ENCODE peak calls at places on chromosomes 1 and 21, in eight cellular contexts. D is aorta; B is CD8-positive, alpha-beta memory T cell; I is heart right ventricle; S is left ventricle myocardium inferior; E is neural progenitor cell; Z is adrenal gland; H is left lung. N is an unnamed sample. For H3K4me1, the result is how much of the 10 kb centered on the place peaks cover.

GRCh38 chr1:162676767-162677166 is 44.5 kb downstream of the DDR2 start:
- DNase-seq in D (no peak), B (no peak), I (no peak), S (no peak), E (no peak), Z (no peak), H (no peak), N (no peak)

GRCh38 chr1:15848143-15848928 is 829 bp downstream of the SPEN start:
- DNase-seq in D (peak), B (peak), I (peak), S (peak), E (peak), Z (peak), H (peak), N (peak)

GRCh38 chr1:217327901-217328300 is 303.0 kb downstream of the GPATCH2 start:
- DNase-seq in D (no peak), B (no peak), I (no peak), S (no peak), E (no peak), Z (no peak), H (no peak), N (no peak)

GRCh38 chr1:234666206-234666605 is 56.2 kb upstream of the IRF2BP2 start:
- DNase-seq in D (no peak), B (no peak), I (no peak), S (no peak), E (no peak), Z (peak), H (no peak), N (no peak)

GRCh38 chr1:80218112-80218511 is 1211.6 kb upstream of the ADGRL4 start:
- DNase-seq in D (no peak), B (no peak), I (no peak), S (no peak), E (peak), Z (no peak), H (no peak), N (no peak)

GRCh38 chr21:29254550-29254949 is 44.2 kb upstream of the BACH1 start:
- DNase-seq in D (no peak), B (no peak), I (no peak), S (no peak), E (no peak), Z (no peak), H (no peak), N (no peak)

GRCh38 chr1:62370594-62370993 is 51.4 kb upstream of the KANK4 start:
- DNase-seq in D (no peak), B (no peak), I (no peak), S (no peak), E (no peak), Z (no peak), H (no peak), N (no peak)

GRCh38 chr1:159859757-159860156 is 2.7 kb downstream of the VSIG8 start:
- DNase-seq in D (no peak), B (no peak), I (no peak), S (no peak), E (no peak), Z (no peak), H (no peak), N (no peak)

GRCh38 chr1:25450894-25451293 is 20.2 kb downstream of the MACO1 start:
- DNase-seq in D (no peak), B (no peak), I (no peak), S (no peak), E (no peak), Z (no peak), H (no peak), N (no peak)

GRCh38 chr1:50163674-50164073 is 55.0 kb downstream of the ELAVL4 start:
- DNase-seq in D (no peak), B (no peak), I (no peak), S (no peak), E (no peak), Z (no peak), H (no peak), N (no peak)

GRCh38 chr21:36117276-36117675 is 17.6 kb upstream of the CBR3 start:
- DNase-seq in D (no peak), B (no peak), I (no peak), S (no peak), E (no peak), Z (no peak), H (no peak), N (no peak)

GRCh38 chr1:19210772-19211549 is 895 bp upstream of the UBR4 start:
- DNase-seq in D (no peak), B (no peak), I (no peak), S (no peak), E (peak), Z (no peak), H (no peak), N (no peak)

GRCh38 chr1:9303916-9304315 is 11.2 kb downstream of the SPSB1 start:
- DNase-seq in D (no peak), B (no peak), I (no peak), S (no peak), E (no peak), Z (no peak), H (no peak), N (no peak)

GRCh38 chr1:67399594-67399993 is 30.6 kb downstream of the SERBP1 start:
- DNase-seq in D (no peak), B (no peak), I (no peak), S (no peak), E (no peak), Z (no peak), H (no peak), N (no peak)

GRCh38 chr1:16218014-16218673 is 5.7 kb upstream of the ARHGEF19 start:
- DNase-seq in D (no peak), B (no peak), I (no peak), S (no peak), E (no peak), Z (peak), H (no peak), N (no peak)

GRCh38 chr1:193794239-193794638 is 607.8 kb upstream of the B3GALT2 start:
- DNase-seq in D (no peak), B (no peak), I (no peak), S (no peak), E (peak), Z (no peak), H (no peak), N (no peak)

GRCh38 chr1:70916028-70916427 is 131.6 kb downstream of the PTGER3 start:
- DNase-seq in D (no peak), B (no peak), I (no peak), S (no peak), E (no peak), Z (no peak), H (no peak), N (no peak)

GRCh38 chr1:178727014-178727895 is 2.2 kb downstream of the RALGPS2 start:
- DNase-seq in D (no peak), B (no peak), I (no peak), S (no peak), E (peak), Z (peak), H (no peak), N (no peak)

GRCh38 chr1:177487481-177487880 is 316.7 kb downstream of the BRINP2 start:
- DNase-seq in D (no peak), B (no peak), I (no peak), S (no peak), E (peak), Z (no peak), H (no peak), N (no peak)

GRCh38 chr21:45405819-45406762 is 1.1 kb downstream of the COL18A1 start:
- DNase-seq in D (peak), B (no peak), I (peak), S (peak), E (peak), Z (peak), H (no peak), N (no peak)

GRCh38 chr1:11964656-11965055 is 15.6 kb upstream of the MFN2 start:
- DNase-seq in D (no peak), B (no peak), I (no peak), S (no peak), E (no peak), Z (no peak), H (no peak), N (no peak)

GRCh38 chr1:32885691-32886011 is 640 bp upstream of the HPCA start:
- DNase-seq in D (no peak), B (no peak), I (no peak), S (no peak), E (peak), Z (no peak), H (no peak), N (no peak)

GRCh38 chr1:176691251-176692228 is 228.6 kb downstream of the PAPPA2 start:
- DNase-seq in D (no peak), B (no peak), I (no peak), S (no peak), E (peak), Z (peak), H (no peak), N (peak)

GRCh38 chr1:20261095-20261494 is 29.6 kb upstream of the VWA5B1 start:
- DNase-seq in D (no peak), B (no peak), I (no peak), S (no peak), E (no peak), Z (no peak), H (no peak), N (no peak)
- H3K4me1 ChIP-seq in D (under half), B (under half), I (under half), S (under half), E (under half), Z (under half), H (under half), N (under half)

DNA sequence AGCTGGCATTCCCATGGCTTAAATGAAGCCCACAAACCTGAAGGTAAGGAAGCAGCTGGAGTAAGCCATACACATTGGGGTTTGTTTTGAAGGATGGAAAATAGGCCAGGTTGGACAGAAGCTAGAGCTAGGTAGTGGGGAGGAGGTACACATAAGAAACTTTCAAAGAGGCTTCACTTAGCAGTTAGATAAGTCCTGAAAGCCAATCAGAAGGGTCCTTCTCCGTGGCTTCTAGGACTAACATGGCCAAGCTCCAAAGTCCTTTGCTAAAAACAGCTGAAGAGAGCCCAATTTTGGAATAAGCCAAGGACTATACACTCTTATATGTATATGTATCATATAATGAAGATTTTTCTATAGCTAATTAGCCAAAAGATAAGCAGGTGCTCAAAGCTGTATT is 1.8 kb downstream of the EYA3 start:
- DNase-seq in D (no peak), B (no peak), I (no peak), S (no peak), E (no peak), Z (no peak), H (no peak), N (no peak)
- H3K4me1 ChIP-seq in D (under half), B (under half), I (under half), S (half or more), E (under half), Z (under half), H (under half), N (under half)

GRCh38 chr1:183604811-183605210 is 14.6 kb upstream of the NCF2 start:
- DNase-seq in D (no peak), B (no peak), I (no peak), S (no peak), E (no peak), Z (no peak), H (peak), N (no peak)
- H3K4me1 ChIP-seq in D (under half), B (under half), I (under half), S (under half), E (under half), Z (under half), H (under half), N (under half)

DNA sequence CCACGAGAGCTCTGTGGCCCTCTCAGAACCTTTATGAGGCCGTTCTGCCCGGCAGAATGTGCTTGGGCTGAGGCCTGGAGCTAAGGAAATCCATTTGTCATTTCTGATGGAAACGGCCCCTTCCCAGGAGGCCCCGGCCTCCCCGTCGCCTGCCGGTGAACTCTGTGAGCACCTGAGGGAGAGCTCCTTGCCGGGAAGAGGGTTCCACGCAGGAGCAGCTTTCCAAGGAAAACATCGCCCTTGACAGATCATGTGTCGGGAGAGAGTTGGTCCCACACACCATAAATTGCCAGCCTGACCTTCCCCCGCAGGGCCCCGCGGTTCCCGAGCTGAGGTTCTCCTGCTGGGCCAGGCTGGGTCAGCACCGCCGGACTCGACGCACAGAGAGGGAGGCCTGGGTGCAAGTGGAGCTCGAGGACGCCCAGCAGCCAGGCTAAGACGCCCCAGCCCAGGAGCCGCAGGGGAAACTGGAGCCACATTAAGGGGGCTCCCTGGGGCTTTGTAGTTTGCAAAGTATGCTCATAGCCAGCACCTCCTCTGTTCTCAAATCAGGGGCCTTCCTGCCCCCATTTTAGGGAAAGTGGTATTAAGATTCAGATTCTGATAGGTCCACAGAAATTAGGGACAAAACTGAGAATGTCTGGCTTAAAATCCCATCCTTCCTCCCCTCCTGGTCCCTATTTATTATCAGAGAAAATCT is 239.5 kb downstream of the FOXD2 start:
- DNase-seq in D (no peak), B (no peak), I (no peak), S (no peak), E (no peak), Z (no peak), H (no peak), N (no peak)
- H3K4me1 ChIP-seq in D (under half), B (under half), I (under half), S (under half), E (under half), Z (under half), H (under half), N (under half)

GRCh38 chr1:247334378-247335133 is 2.9 kb upstream of the ZNF496 start:
- DNase-seq in D (no peak), B (no peak), I (no peak), S (no peak), E (no peak), Z (no peak), H (no peak), N (no peak)
- H3K4me1 ChIP-seq in D (under half), B (under half), I (half or more), S (half or more), E (under half), Z (under half), H (under half), N (under half)

GRCh38 chr1:201506573-201507567 is at the start of gene CSRP1:
- DNase-seq in D (peak), B (peak), I (peak), S (peak), E (peak), Z (peak), H (peak), N (peak)
- H3K4me1 ChIP-seq in D (under half), B (under half), I (half or more), S (half or more), E (under half), Z (under half), H (under half), N (under half)

DNA sequence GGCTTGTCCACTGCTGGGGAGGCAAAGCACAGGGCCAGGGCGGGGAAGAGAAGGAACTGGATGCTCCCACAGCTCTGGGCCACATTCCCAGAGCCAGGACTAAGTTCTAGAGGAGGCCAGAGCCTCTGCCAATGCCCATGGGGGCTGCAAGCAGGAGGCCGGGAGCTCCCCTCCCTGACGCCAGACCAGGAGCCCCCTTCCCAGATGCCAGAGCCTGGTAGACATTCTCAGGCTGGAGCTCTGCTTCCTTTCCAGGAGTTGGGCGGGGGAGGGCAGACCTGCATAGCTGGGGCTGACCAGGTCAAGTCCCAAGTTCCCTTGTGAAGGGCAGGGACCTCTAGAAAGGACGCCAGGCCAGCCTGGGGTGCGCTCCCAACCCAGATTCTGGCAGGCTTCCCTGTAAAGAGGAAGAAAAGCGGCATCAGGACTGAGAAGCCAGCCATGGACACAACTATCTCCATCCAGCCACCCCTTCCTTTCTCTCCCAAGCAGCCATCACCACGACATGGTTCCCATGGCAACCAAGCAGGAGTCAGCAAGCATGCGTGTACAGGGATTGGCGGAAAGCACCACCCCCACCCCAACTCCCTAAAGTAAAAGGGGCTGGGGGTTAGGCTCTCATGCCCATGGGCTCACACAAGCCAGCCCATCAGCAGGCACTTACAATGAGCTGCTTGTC is 13.4 kb downstream of the KIF21B start:
- DNase-seq in D (no peak), B (no peak), I (no peak), S (no peak), E (peak), Z (no peak), H (no peak), N (no peak)
- H3K4me1 ChIP-seq in D (under half), B (half or more), I (under half), S (under half), E (under half), Z (under half), H (under half), N (under half)